ENCODE peak calls at places on chromosomes 16 and 17, in eight cellular contexts. One of them, this sample, is unnamed.

GRCh38 chr16:49834496-49835009 is 21.4 kb downstream of the ZNF423 start:
- DNase-seq in GDM1: no peak
- DNase-seq in brain microvascular endothelial cell: no peak
- DNase-seq in stimulated activated CD4-positive, alpha-beta T cell treated with anti-CD3 and anti-CD28 coated beads, TNF-alpha, amount 100 ng/mL, for 48 hours: no peak
- DNase-seq in NCI-H187: no peak
- DNase-seq in T-helper 2 cell: no peak
- DNase-seq in A172: no peak
- DNase-seq in activated T-helper 9 cell treated with anti-CD3 and anti-CD28 coated beads, Interleukin-2, amount 50 U/mL, for 16 hours: no peak
- DNase-seq in this sample: no peak

GRCh38 chr17:10384175-10384574 is 11.4 kb upstream of the MYH13 start:
- DNase-seq in brain microvascular endothelial cell: no peak
- DNase-seq in activated T-helper 9 cell treated with anti-CD3 and anti-CD28 coated beads, Interleukin-2, amount 50 U/mL, for 16 hours: no peak
- DNase-seq in GDM1: no peak
- DNase-seq in T-helper 2 cell: no peak
- DNase-seq in A172: no peak
- DNase-seq in NCI-H187: no peak
- DNase-seq in stimulated activated CD4-positive, alpha-beta T cell treated with anti-CD3 and anti-CD28 coated beads, TNF-alpha, amount 100 ng/mL, for 48 hours: no peak
- DNase-seq in this sample: no peak

GRCh38 chr17:77839324-77840155 is 119.0 kb upstream of the TNRC6C start:
- DNase-seq in A172: no peak
- DNase-seq in NCI-H187: no peak
- DNase-seq in GDM1: no peak
- DNase-seq in T-helper 2 cell: no peak
- DNase-seq in brain microvascular endothelial cell: no peak
- DNase-seq in activated T-helper 9 cell treated with anti-CD3 and anti-CD28 coated beads, Interleukin-2, amount 50 U/mL, for 16 hours: no peak
- DNase-seq in stimulated activated CD4-positive, alpha-beta T cell treated with anti-CD3 and anti-CD28 coated beads, TNF-alpha, amount 100 ng/mL, for 48 hours: no peak
- DNase-seq in this sample: no peak

GRCh38 chr17:9056566-9056965 is 35.3 kb downstream of the NTN1 start:
- DNase-seq in activated T-helper 9 cell treated with anti-CD3 and anti-CD28 coated beads, Interleukin-2, amount 50 U/mL, for 16 hours: no peak
- DNase-seq in T-helper 2 cell: no peak
- DNase-seq in A172: no peak
- DNase-seq in GDM1: no peak
- DNase-seq in brain microvascular endothelial cell: no peak
- DNase-seq in stimulated activated CD4-positive, alpha-beta T cell treated with anti-CD3 and anti-CD28 coated beads, TNF-alpha, amount 100 ng/mL, for 48 hours: no peak
- DNase-seq in NCI-H187: no peak
- DNase-seq in this sample: no peak

GRCh38 chr16:2187212-2187611 is 9.2 kb downstream of the CASKIN1 start:
- DNase-seq in GDM1: no peak
- DNase-seq in brain microvascular endothelial cell: no peak
- DNase-seq in NCI-H187: no peak
- DNase-seq in T-helper 2 cell: no peak
- DNase-seq in A172: no peak
- DNase-seq in activated T-helper 9 cell treated with anti-CD3 and anti-CD28 coated beads, Interleukin-2, amount 50 U/mL, for 16 hours: no peak
- DNase-seq in stimulated activated CD4-positive, alpha-beta T cell treated with anti-CD3 and anti-CD28 coated beads, TNF-alpha, amount 100 ng/mL, for 48 hours: no peak
- DNase-seq in this sample: no peak

GRCh38 chr16:85369741-85370528 is 243.2 kb upstream of the GSE1 start:
- DNase-seq in stimulated activated CD4-positive, alpha-beta T cell treated with anti-CD3 and anti-CD28 coated beads, TNF-alpha, amount 100 ng/mL, for 48 hours: peak
- DNase-seq in A172: peak
- DNase-seq in brain microvascular endothelial cell: peak
- DNase-seq in activated T-helper 9 cell treated with anti-CD3 and anti-CD28 coated beads, Interleukin-2, amount 50 U/mL, for 16 hours: peak
- DNase-seq in T-helper 2 cell: no peak
- DNase-seq in NCI-H187: peak
- DNase-seq in GDM1: no peak
- DNase-seq in this sample: peak

GRCh38 chr16:7513429-7513828 is 180.8 kb downstream of the RBFOX1 start:
- DNase-seq in T-helper 2 cell: no peak
- DNase-seq in GDM1: no peak
- DNase-seq in brain microvascular endothelial cell: no peak
- DNase-seq in stimulated activated CD4-positive, alpha-beta T cell treated with anti-CD3 and anti-CD28 coated beads, TNF-alpha, amount 100 ng/mL, for 48 hours: no peak
- DNase-seq in activated T-helper 9 cell treated with anti-CD3 and anti-CD28 coated beads, Interleukin-2, amount 50 U/mL, for 16 hours: no peak
- DNase-seq in NCI-H187: peak
- DNase-seq in A172: peak
- DNase-seq in this sample: no peak

GRCh38 chr17:68433911-68434503 is 23.3 kb downstream of the WIPI1 start:
- DNase-seq in A172: no peak
- DNase-seq in NCI-H187: no peak
- DNase-seq in GDM1: no peak
- DNase-seq in activated T-helper 9 cell treated with anti-CD3 and anti-CD28 coated beads, Interleukin-2, amount 50 U/mL, for 16 hours: no peak
- DNase-seq in brain microvascular endothelial cell: no peak
- DNase-seq in stimulated activated CD4-positive, alpha-beta T cell treated with anti-CD3 and anti-CD28 coated beads, TNF-alpha, amount 100 ng/mL, for 48 hours: no peak
- DNase-seq in T-helper 2 cell: no peak
- DNase-seq in this sample: no peak

GRCh38 chr16:86618431-86619262 is 40.3 kb downstream of the FOXL1 start:
- DNase-seq in NCI-H187: no peak
- DNase-seq in brain microvascular endothelial cell: no peak
- DNase-seq in A172: no peak
- DNase-seq in stimulated activated CD4-positive, alpha-beta T cell treated with anti-CD3 and anti-CD28 coated beads, TNF-alpha, amount 100 ng/mL, for 48 hours: no peak
- DNase-seq in GDM1: no peak
- DNase-seq in activated T-helper 9 cell treated with anti-CD3 and anti-CD28 coated beads, Interleukin-2, amount 50 U/mL, for 16 hours: no peak
- DNase-seq in T-helper 2 cell: no peak
- DNase-seq in this sample: no peak

GRCh38 chr16:76265434-76266045 is 11.7 kb upstream of the CNTNAP4 start:
- DNase-seq in stimulated activated CD4-positive, alpha-beta T cell treated with anti-CD3 and anti-CD28 coated beads, TNF-alpha, amount 100 ng/mL, for 48 hours: no peak
- DNase-seq in activated T-helper 9 cell treated with anti-CD3 and anti-CD28 coated beads, Interleukin-2, amount 50 U/mL, for 16 hours: no peak
- DNase-seq in T-helper 2 cell: no peak
- DNase-seq in A172: peak
- DNase-seq in GDM1: no peak
- DNase-seq in NCI-H187: no peak
- DNase-seq in brain microvascular endothelial cell: no peak
- DNase-seq in this sample: no peak

GRCh38 chr16:78099372-78100161 is at the start of gene WWOX:
- DNase-seq in T-helper 2 cell: peak
- DNase-seq in A172: peak
- DNase-seq in activated T-helper 9 cell treated with anti-CD3 and anti-CD28 coated beads, Interleukin-2, amount 50 U/mL, for 16 hours: peak
- DNase-seq in GDM1: peak
- DNase-seq in NCI-H187: peak
- DNase-seq in stimulated activated CD4-positive, alpha-beta T cell treated with anti-CD3 and anti-CD28 coated beads, TNF-alpha, amount 100 ng/mL, for 48 hours: peak
- DNase-seq in brain microvascular endothelial cell: peak
- DNase-seq in this sample: peak

GRCh38 chr16:75282811-75283281 is 31.4 kb upstream of the BCAR1 start:
- DNase-seq in stimulated activated CD4-positive, alpha-beta T cell treated with anti-CD3 and anti-CD28 coated beads, TNF-alpha, amount 100 ng/mL, for 48 hours: no peak
- DNase-seq in GDM1: no peak
- DNase-seq in NCI-H187: no peak
- DNase-seq in brain microvascular endothelial cell: no peak
- DNase-seq in activated T-helper 9 cell treated with anti-CD3 and anti-CD28 coated beads, Interleukin-2, amount 50 U/mL, for 16 hours: no peak
- DNase-seq in T-helper 2 cell: no peak
- DNase-seq in A172: peak
- DNase-seq in this sample: no peak

GRCh38 chr16:56191807-56192643 is 736 bp downstream of the GNAO1 start:
- DNase-seq in stimulated activated CD4-positive, alpha-beta T cell treated with anti-CD3 and anti-CD28 coated beads, TNF-alpha, amount 100 ng/mL, for 48 hours: no peak
- DNase-seq in T-helper 2 cell: no peak
- DNase-seq in GDM1: no peak
- DNase-seq in brain microvascular endothelial cell: no peak
- DNase-seq in activated T-helper 9 cell treated with anti-CD3 and anti-CD28 coated beads, Interleukin-2, amount 50 U/mL, for 16 hours: no peak
- DNase-seq in A172: no peak
- DNase-seq in NCI-H187: no peak
- DNase-seq in this sample: no peak

GRCh38 chr16:29192329-29193247 is 207.7 kb downstream of the LAT start:
- DNase-seq in GDM1: no peak
- DNase-seq in stimulated activated CD4-positive, alpha-beta T cell treated with anti-CD3 and anti-CD28 coated beads, TNF-alpha, amount 100 ng/mL, for 48 hours: no peak
- DNase-seq in A172: no peak
- DNase-seq in NCI-H187: no peak
- DNase-seq in T-helper 2 cell: no peak
- DNase-seq in brain microvascular endothelial cell: no peak
- DNase-seq in activated T-helper 9 cell treated with anti-CD3 and anti-CD28 coated beads, Interleukin-2, amount 50 U/mL, for 16 hours: no peak
- DNase-seq in this sample: no peak

This sample was measured in C1 segment of cervical spinal cord.